ENCODE peak calls at places on chromosomes 16 and 17, in six cellular contexts. One of them, this sample, is unnamed.

GRCh38 chr17:8488931-8489330 is 53.2 kb downstream of the NDEL1 start:
- DNase-seq in right atrium auricular region: peak; percentile 73
- DNase-seq in fibroblast of pulmonary artery: peak; percentile 96
- DNase-seq in lower leg skin: peak; percentile 92
- DNase-seq in H1: no peak
- DNase-seq in heart left ventricle: no peak
- DNase-seq in this sample: no peak

GRCh38 chr17:4582691-4583090 is 1.6 kb upstream of the SMTNL2 start:
- DNase-seq in right atrium auricular region: no peak
- DNase-seq in fibroblast of pulmonary artery: no peak
- DNase-seq in lower leg skin: no peak
- DNase-seq in H1: no peak
- DNase-seq in heart left ventricle: no peak
- DNase-seq in this sample: no peak

GRCh38 chr17:72618018-72618509 is 474.4 kb downstream of the SLC39A11 start:
- DNase-seq in right atrium auricular region: no peak
- DNase-seq in fibroblast of pulmonary artery: peak; percentile 11
- DNase-seq in lower leg skin: no peak
- DNase-seq in H1: no peak
- DNase-seq in heart left ventricle: no peak
- DNase-seq in this sample: no peak

GRCh38 chr17:48571024-48571818 is 6.9 kb downstream of the HOXB4 start:
- DNase-seq in right atrium auricular region: no peak
- DNase-seq in fibroblast of pulmonary artery: no peak
- DNase-seq in lower leg skin: no peak
- DNase-seq in H1: no peak
- DNase-seq in heart left ventricle: no peak
- DNase-seq in this sample: no peak

GRCh38 chr17:58339775-58340622 is 11.4 kb upstream of the TSPOAP1 start:
- DNase-seq in right atrium auricular region: no peak
- DNase-seq in fibroblast of pulmonary artery: no peak
- DNase-seq in lower leg skin: no peak
- DNase-seq in H1: no peak
- DNase-seq in heart left ventricle: no peak
- DNase-seq in this sample: no peak

GRCh38 chr17:68698761-68699160 is 97.6 kb upstream of the FAM20A start:
- DNase-seq in right atrium auricular region: peak; percentile 62
- DNase-seq in fibroblast of pulmonary artery: peak; percentile 46
- DNase-seq in lower leg skin: no peak
- DNase-seq in H1: no peak
- DNase-seq in heart left ventricle: peak; percentile 43
- DNase-seq in this sample: no peak

GRCh38 chr17:45246861-45247428 is 14.9 kb downstream of the SPATA32 start:
- DNase-seq in right atrium auricular region: no peak
- DNase-seq in fibroblast of pulmonary artery: no peak
- DNase-seq in lower leg skin: no peak
- DNase-seq in H1: no peak
- DNase-seq in heart left ventricle: no peak
- DNase-seq in this sample: peak; percentile 58

GRCh38 chr17:72119963-72120877 is 600 bp upstream of the SOX9 start:
- DNase-seq in right atrium auricular region: peak; percentile 85
- DNase-seq in fibroblast of pulmonary artery: peak; percentile 77
- DNase-seq in lower leg skin: peak; percentile 89
- DNase-seq in H1: no peak
- DNase-seq in heart left ventricle: peak; percentile 41
- DNase-seq in this sample: peak; percentile 46

GRCh38 chr16:80804061-80804450 is 342 bp downstream of the CDYL2 start:
- DNase-seq in right atrium auricular region: no peak
- DNase-seq in fibroblast of pulmonary artery: peak; percentile 77
- DNase-seq in lower leg skin: no peak
- DNase-seq in H1: no peak
- DNase-seq in heart left ventricle: peak; percentile 46
- DNase-seq in this sample: no peak

GRCh38 chr17:289409-289808 is 63.2 kb downstream of the RPH3AL start:
- DNase-seq in right atrium auricular region: no peak
- DNase-seq in fibroblast of pulmonary artery: no peak
- DNase-seq in lower leg skin: peak; percentile 68
- DNase-seq in H1: no peak
- DNase-seq in heart left ventricle: peak; percentile 11
- DNase-seq in this sample: no peak

GRCh38 chr16:10629592-10629963 is 49.2 kb upstream of the EMP2 start:
- DNase-seq in right atrium auricular region: no peak
- DNase-seq in fibroblast of pulmonary artery: no peak
- DNase-seq in lower leg skin: no peak
- DNase-seq in H1: no peak
- DNase-seq in heart left ventricle: no peak
- DNase-seq in this sample: no peak

GRCh38 chr17:76051071-76051467 is 21.2 kb downstream of the SRP68 start:
- DNase-seq in right atrium auricular region: no peak
- DNase-seq in fibroblast of pulmonary artery: no peak
- DNase-seq in lower leg skin: no peak
- DNase-seq in H1: no peak
- DNase-seq in heart left ventricle: no peak
- DNase-seq in this sample: no peak

GRCh38 chr16:53743149-53743566 is 39.2 kb downstream of the FTO start:
- DNase-seq in right atrium auricular region: no peak
- DNase-seq in fibroblast of pulmonary artery: peak; percentile 58
- DNase-seq in lower leg skin: no peak
- DNase-seq in H1: no peak
- DNase-seq in heart left ventricle: no peak
- DNase-seq in this sample: no peak

GRCh38 chr16:85652431-85653221 is 36.1 kb downstream of the GINS2 start:
- DNase-seq in right atrium auricular region: no peak
- DNase-seq in fibroblast of pulmonary artery: peak; percentile 33
- DNase-seq in lower leg skin: no peak
- DNase-seq in H1: no peak
- DNase-seq in heart left ventricle: peak; percentile 62
- DNase-seq in this sample: no peak

GRCh38 chr17:9002610-9003354 is 18.5 kb upstream of the NTN1 start:
- DNase-seq in right atrium auricular region: no peak
- DNase-seq in fibroblast of pulmonary artery: no peak
- DNase-seq in lower leg skin: peak; percentile 88
- DNase-seq in H1: no peak
- DNase-seq in heart left ventricle: peak; percentile 23
- DNase-seq in this sample: peak; percentile 47

GRCh38 chr16:15521758-15522509 is 87.5 kb downstream of the BMERB1 start:
- DNase-seq in right atrium auricular region: no peak
- DNase-seq in fibroblast of pulmonary artery: peak; percentile 78
- DNase-seq in lower leg skin: no peak
- DNase-seq in H1: no peak
- DNase-seq in heart left ventricle: peak; percentile 20
- DNase-seq in this sample: no peak

GRCh38 chr17:67441052-67441738 is 64.1 kb downstream of the PITPNC1 start:
- DNase-seq in right atrium auricular region: no peak
- DNase-seq in fibroblast of pulmonary artery: peak; percentile 61
- DNase-seq in lower leg skin: peak; percentile 83
- DNase-seq in H1: no peak
- DNase-seq in heart left ventricle: no peak
- DNase-seq in this sample: no peak

DNA sequence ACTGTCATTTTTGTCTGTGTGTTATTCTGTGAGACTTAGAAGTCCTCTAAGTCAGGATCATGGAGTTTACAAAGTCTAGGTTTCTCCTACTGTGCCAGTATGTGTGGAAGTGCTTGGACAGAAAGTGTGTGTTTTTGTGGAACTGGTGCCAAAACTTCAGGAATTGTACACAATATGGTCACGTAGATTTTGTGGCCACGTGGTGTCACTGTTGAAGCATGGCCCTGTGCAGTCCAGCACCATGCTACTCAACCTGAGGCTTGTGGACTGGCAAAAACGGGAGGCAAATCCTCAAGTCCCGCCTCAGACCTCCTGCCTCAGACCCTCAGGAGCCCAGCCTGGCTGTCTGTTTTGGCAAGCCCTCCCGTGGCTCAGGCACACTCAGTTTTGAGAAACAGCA is 16.7 kb upstream of the ALKBH5 start:
- DNase-seq in right atrium auricular region: no peak
- DNase-seq in fibroblast of pulmonary artery: no peak
- DNase-seq in lower leg skin: no peak
- DNase-seq in H1: no peak
- DNase-seq in heart left ventricle: no peak
- DNase-seq in this sample: no peak
- TF ChIP-seq CTCF in right atrium auricular region: no peak
- TF ChIP-seq CTCF in fibroblast of pulmonary artery: no peak
- TF ChIP-seq CTCF in lower leg skin: no peak
- TF ChIP-seq CTCF in H1: peak; percentile 14
- TF ChIP-seq CTCF in heart left ventricle: no peak
- TF ChIP-seq CTCF in this sample: no peak

GRCh38 chr17:28849281-28849680 is 5.5 kb upstream of the ERAL1 start:
- DNase-seq in right atrium auricular region: no peak
- DNase-seq in fibroblast of pulmonary artery: no peak
- DNase-seq in lower leg skin: no peak
- DNase-seq in H1: no peak
- DNase-seq in heart left ventricle: no peak
- DNase-seq in this sample: no peak

GRCh38 chr17:28853295-28853694 is 1.5 kb upstream of the ERAL1 start:
- DNase-seq in right atrium auricular region: no peak
- DNase-seq in fibroblast of pulmonary artery: no peak
- DNase-seq in lower leg skin: no peak
- DNase-seq in H1: no peak
- DNase-seq in heart left ventricle: no peak
- DNase-seq in this sample: no peak

GRCh38 chr17:28860363-28860808 is 5.6 kb downstream of the ERAL1 start:
- DNase-seq in right atrium auricular region: no peak
- DNase-seq in fibroblast of pulmonary artery: no peak
- DNase-seq in lower leg skin: no peak
- DNase-seq in H1: no peak
- DNase-seq in heart left ventricle: no peak
- DNase-seq in this sample: no peak

GRCh38 chr17:28857848-28858360 is 3.1 kb downstream of the ERAL1 start:
- DNase-seq in right atrium auricular region: no peak
- DNase-seq in fibroblast of pulmonary artery: no peak
- DNase-seq in lower leg skin: no peak
- DNase-seq in H1: no peak
- DNase-seq in heart left ventricle: no peak
- DNase-seq in this sample: no peak

DNA sequence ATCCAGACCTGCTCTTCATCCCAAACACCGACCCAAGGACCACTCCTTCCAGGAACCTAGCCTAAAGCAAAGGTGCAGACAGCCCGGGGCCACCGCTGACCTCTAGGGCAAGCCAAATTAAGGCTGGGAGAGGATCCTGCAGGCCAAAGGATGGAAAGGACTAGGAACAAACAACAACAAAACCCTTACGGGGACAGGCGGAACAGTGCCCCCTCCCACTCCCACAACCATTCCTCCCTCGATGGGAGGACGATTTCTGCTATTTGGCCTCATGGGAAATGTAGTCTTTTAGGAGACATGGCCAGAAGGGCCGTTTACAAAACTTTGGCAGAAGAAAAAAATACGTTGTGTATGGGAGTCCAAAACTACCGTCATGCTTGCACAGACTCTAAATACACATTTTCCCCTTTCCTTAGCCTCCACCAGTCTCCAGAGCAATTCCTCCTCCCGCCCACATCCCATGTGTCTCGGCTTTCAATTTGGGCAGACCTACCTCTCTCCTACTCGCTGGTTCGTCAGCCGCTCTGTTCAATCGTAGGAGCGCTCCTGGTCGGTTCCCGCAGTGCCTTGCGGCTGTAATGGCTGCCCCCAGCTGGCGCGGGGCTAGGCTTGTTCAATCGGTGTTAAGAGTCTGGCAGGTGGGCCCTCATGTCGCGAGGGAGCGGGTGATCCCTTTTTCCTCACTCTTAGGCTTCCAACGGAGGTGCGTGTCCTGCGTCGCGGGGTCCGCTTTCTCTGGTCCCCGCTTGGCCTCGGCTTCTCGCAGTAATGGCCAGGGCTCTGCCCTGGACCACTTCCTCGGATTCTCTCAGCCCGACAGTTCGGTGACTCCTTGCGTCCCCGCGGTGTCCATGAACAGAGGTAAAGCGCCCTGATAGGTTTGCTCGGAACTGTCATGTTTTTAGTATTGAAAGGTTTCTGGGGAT is at the start of gene ERAL1:
- DNase-seq in right atrium auricular region: peak; percentile 83
- DNase-seq in fibroblast of pulmonary artery: peak; percentile 87
- DNase-seq in lower leg skin: peak; percentile 97
- DNase-seq in H1: no peak
- DNase-seq in heart left ventricle: peak; percentile 88
- DNase-seq in this sample: peak; percentile 62
- TF ChIP-seq CTCF in right atrium auricular region: no peak
- TF ChIP-seq CTCF in fibroblast of pulmonary artery: no peak
- TF ChIP-seq CTCF in lower leg skin: no peak
- TF ChIP-seq CTCF in H1: no peak
- TF ChIP-seq CTCF in heart left ventricle: peak; percentile 17
- TF ChIP-seq CTCF in this sample: peak; percentile 6

DNA sequence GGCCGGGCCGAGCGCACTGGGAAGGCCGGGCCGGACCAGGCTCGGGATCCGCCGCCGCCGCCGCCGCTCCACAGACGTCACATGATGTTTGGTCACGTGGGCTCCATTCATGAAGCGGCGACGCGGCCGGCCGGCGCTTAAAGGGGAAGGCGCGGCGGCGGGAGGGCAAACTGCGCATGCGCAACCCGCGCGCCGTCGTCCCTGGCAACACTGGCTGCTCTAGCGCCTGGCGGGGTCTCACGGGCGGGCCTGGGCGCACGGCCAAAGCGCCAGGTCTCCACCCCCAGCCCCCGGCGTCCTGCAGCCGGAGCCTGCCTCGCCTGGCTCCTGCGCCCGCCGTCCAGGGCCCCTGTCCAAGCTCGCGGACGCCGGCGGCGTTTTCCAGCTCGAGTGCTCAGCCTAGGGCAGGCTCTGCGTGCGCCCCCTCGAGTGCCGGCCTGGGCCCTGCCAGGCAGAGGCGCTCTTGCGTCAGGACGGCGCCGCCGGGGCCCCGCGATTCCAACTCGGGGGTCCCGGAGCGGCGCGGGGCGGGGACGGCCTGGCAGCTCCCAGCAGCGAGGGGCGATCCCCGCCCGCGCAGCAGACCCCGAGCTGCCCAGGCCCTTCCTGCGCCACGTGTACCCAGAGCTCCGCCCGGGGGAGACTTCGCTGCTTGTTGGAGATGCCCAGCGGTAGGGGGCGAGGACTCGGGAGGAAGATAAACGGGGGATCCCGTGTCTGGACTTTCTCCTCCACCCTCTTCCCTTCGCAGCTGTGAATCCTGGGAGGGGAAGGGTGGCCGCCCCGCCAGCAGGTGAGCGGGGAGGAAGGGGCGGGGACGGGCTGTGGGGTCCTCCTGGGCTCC is at the start of gene MAFG:
- DNase-seq in right atrium auricular region: peak; percentile 96
- DNase-seq in fibroblast of pulmonary artery: peak; percentile 95
- DNase-seq in lower leg skin: peak; percentile 98
- DNase-seq in H1: peak; percentile 70
- DNase-seq in heart left ventricle: peak; percentile 93
- DNase-seq in this sample: peak; percentile 91
- TF ChIP-seq CTCF in right atrium auricular region: peak; percentile 64
- TF ChIP-seq CTCF in fibroblast of pulmonary artery: peak; percentile 0
- TF ChIP-seq CTCF in lower leg skin: no peak
- TF ChIP-seq CTCF in H1: peak; percentile 60
- TF ChIP-seq CTCF in heart left ventricle: peak; percentile 28
- TF ChIP-seq CTCF in this sample: peak; percentile 49

GRCh38 chr17:27804113-27804512 is 3.8 kb upstream of the NOS2 start:
- DNase-seq in right atrium auricular region: no peak
- DNase-seq in fibroblast of pulmonary artery: no peak
- DNase-seq in lower leg skin: no peak
- DNase-seq in H1: no peak
- DNase-seq in heart left ventricle: no peak
- DNase-seq in this sample: no peak
- TF ChIP-seq CTCF in right atrium auricular region: no peak
- TF ChIP-seq CTCF in fibroblast of pulmonary artery: no peak
- TF ChIP-seq CTCF in lower leg skin: no peak
- TF ChIP-seq CTCF in H1: no peak
- TF ChIP-seq CTCF in heart left ventricle: no peak
- TF ChIP-seq CTCF in this sample: no peak

GRCh38 chr16:25108054-25108453 is 3.5 kb upstream of the LCMT1 start:
- DNase-seq in right atrium auricular region: no peak
- DNase-seq in fibroblast of pulmonary artery: no peak
- DNase-seq in lower leg skin: no peak
- DNase-seq in H1: no peak
- DNase-seq in heart left ventricle: no peak
- DNase-seq in this sample: no peak
- TF ChIP-seq CTCF in right atrium auricular region: no peak
- TF ChIP-seq CTCF in fibroblast of pulmonary artery: no peak
- TF ChIP-seq CTCF in lower leg skin: no peak
- TF ChIP-seq CTCF in H1: peak; percentile 26
- TF ChIP-seq CTCF in heart left ventricle: no peak
- TF ChIP-seq CTCF in this sample: peak; percentile 9

This sample was measured in progenitor cell of endocrine pancreas.